ENCODE peak calls at places on chromosomes 12 and 14, in eight cellular contexts. R is head of caudate nucleus, A is HFFc6, L is OCI-LY7, W is T-helper 2 cell, J is GM13976, S is HEK293T, Y is HFF-Myc. X is an unnamed sample.
A peak's percentile ranks its signal among the peaks of the same experiment; 100 is the strongest.

GRCh38 chr12:50642035-50642451 is 121.9 kb upstream of the ATF1 start:
- DNase-seq in R (no peak), A (peak; percentile 49), L (no peak), W (no peak), J (no peak), S (no peak), Y (no peak), X (no peak)

GRCh38 chr12:33536431-33536830 is 96.8 kb upstream of the SYT10 start:
- DNase-seq in R (no peak), A (no peak), L (no peak), W (no peak), J (no peak), S (no peak), Y (no peak), X (no peak)

GRCh38 chr14:92670967-92671366 is 77.5 kb downstream of the LGMN start:
- DNase-seq in R (no peak), A (peak; percentile 37), L (no peak), W (no peak), J (no peak), S (no peak), Y (no peak), X (no peak)

GRCh38 chr14:96614528-96614927 is 112.3 kb downstream of the PAPOLA start:
- DNase-seq in R (no peak), A (no peak), L (no peak), W (no peak), J (no peak), S (peak; percentile 18), Y (no peak), X (no peak)

GRCh38 chr12:65798903-65799302 is 25.4 kb upstream of the HMGA2 start:
- DNase-seq in R (no peak), A (no peak), L (no peak), W (no peak), J (no peak), S (no peak), Y (no peak), X (no peak)

GRCh38 chr14:51396222-51396815 is 156.3 kb downstream of the TMX1 start:
- DNase-seq in R (no peak), A (peak; percentile 90), L (no peak), W (no peak), J (no peak), S (no peak), Y (peak; percentile 94), X (no peak)

GRCh38 chr12:116171549-116171948 is 105.9 kb downstream of the MED13L start:
- DNase-seq in R (no peak), A (no peak), L (no peak), W (no peak), J (no peak), S (no peak), Y (no peak), X (no peak)

GRCh38 chr12:15393037-15393436 is 70.7 kb downstream of the PTPRO start:
- DNase-seq in R (no peak), A (no peak), L (no peak), W (no peak), J (no peak), S (no peak), Y (no peak), X (no peak)

GRCh38 chr12:55188974-55189556 is 31.8 kb upstream of the OR10A7 start:
- DNase-seq in R (peak; percentile 37), A (peak; percentile 67), L (peak; percentile 78), W (no peak), J (peak; percentile 38), S (peak; percentile 35), Y (peak; percentile 73), X (peak; percentile 74)